ENCODE peak calls at places on chromosome 4, in four cellular contexts. E is GM04504, U is putamen, K is brain microvascular endothelial cell. I is an unnamed sample.

GRCh38 chr4:54645830-54646229 is 11.9 kb upstream of the KIT start:
- DNase-seq in E (no peak), U (no peak), K (no peak), I (no peak)

GRCh38 chr4:127575888-127576287 is 56.9 kb upstream of the INTU start:
- DNase-seq in E (no peak), U (no peak), K (no peak), I (no peak)

GRCh38 chr4:145216532-145216931 is 36.1 kb upstream of the OTUD4 start:
- DNase-seq in E (peak; percentile 9), U (no peak), K (peak; percentile 12), I (no peak)

GRCh38 chr4:85860066-85860465 is 385.1 kb downstream of the ARHGAP24 start:
- DNase-seq in E (no peak), U (no peak), K (peak; percentile 27), I (no peak)

GRCh38 chr4:140296335-140296753 is 77.1 kb upstream of the SCOC start:
- DNase-seq in E (peak; percentile 95), U (no peak), K (peak; percentile 69), I (peak; percentile 70)

GRCh38 chr4:88054909-88055308 is 47.5 kb downstream of the PKD2 start:
- DNase-seq in E (no peak), U (no peak), K (peak; percentile 74), I (peak; percentile 38)

GRCh38 chr4:99645638-99646037 is 12.0 kb downstream of the C4orf54 start:
- DNase-seq in E (no peak), U (no peak), K (no peak), I (no peak)

GRCh38 chr4:38614198-38614597 is 49.8 kb upstream of the KLF3 start:
- DNase-seq in E (no peak), U (no peak), K (no peak), I (no peak)

GRCh38 chr4:7903686-7904085 is 36.0 kb downstream of the AFAP1 start:
- DNase-seq in E (no peak), U (no peak), K (no peak), I (no peak)

GRCh38 chr4:184765473-184766346 is 31.8 kb upstream of the CENPU start:
- DNase-seq in E (no peak), U (no peak), K (no peak), I (no peak)

GRCh38 chr4:83961575-83961974 is 425.7 kb downstream of the GPAT3 start:
- DNase-seq in E (peak; percentile 9), U (no peak), K (peak; percentile 31), I (no peak)

GRCh38 chr4:152778656-152779512 is 646 bp downstream of the TIGD4 start:
- DNase-seq in E (no peak), U (peak; percentile 42), K (peak; percentile 5), I (no peak)

GRCh38 chr4:77927991-77928925 is 65.6 kb downstream of the MRPL1 start:
- DNase-seq in E (no peak), U (peak; percentile 8), K (no peak), I (no peak)

GRCh38 chr4:154466336-154466735 is 25.3 kb downstream of the DCHS2 start:
- DNase-seq in E (no peak), U (no peak), K (no peak), I (no peak)

GRCh38 chr4:138005486-138005885 is 236.7 kb downstream of the SLC7A11 start:
- DNase-seq in E (no peak), U (no peak), K (no peak), I (no peak)

GRCh38 chr4:98802673-98803286 is 126.2 kb downstream of the EIF4E start:
- DNase-seq in E (no peak), U (no peak), K (peak; percentile 68), I (no peak)

GRCh38 chr4:112515278-112516075 is 503 bp downstream of the NEUROG2 start:
- DNase-seq in E (no peak), U (no peak), K (peak; percentile 18), I (no peak)

GRCh38 chr4:93828332-93828829 is at the start of gene ATOH1:
- DNase-seq in E (no peak), U (no peak), K (no peak), I (no peak)

GRCh38 chr4:55258152-55258863 is 87.7 kb upstream of the SRD5A3 start:
- DNase-seq in E (peak; percentile 4), U (no peak), K (no peak), I (no peak)

I was measured in AG04450.